ENCODE peak calls at places on chromosomes 2 and 18, in five cellular contexts. One of them, this sample, is unnamed.

GRCh38 chr2:151071906-151072305 is 189.8 kb downstream of the RBM43 start:
- DNase-seq in fibroblast of lung: no peak
- DNase-seq in sigmoid colon: no peak
- DNase-seq in stomach: no peak
- DNase-seq in A549: no peak
- DNase-seq in this sample: no peak

GRCh38 chr18:2654105-2654827 is 1.3 kb upstream of the SMCHD1 start:
- DNase-seq in fibroblast of lung: peak; percentile 42
- DNase-seq in sigmoid colon: no peak
- DNase-seq in stomach: no peak
- DNase-seq in A549: no peak
- DNase-seq in this sample: no peak

GRCh38 chr2:17543848-17544645 is 3.6 kb downstream of the VSNL1 start:
- DNase-seq in fibroblast of lung: peak; percentile 71
- DNase-seq in sigmoid colon: no peak
- DNase-seq in stomach: no peak
- DNase-seq in A549: no peak
- DNase-seq in this sample: no peak

GRCh38 chr2:30628341-30628740 is 178.9 kb downstream of the CAPN13 start:
- DNase-seq in fibroblast of lung: peak; percentile 31
- DNase-seq in sigmoid colon: no peak
- DNase-seq in stomach: no peak
- DNase-seq in A549: no peak
- DNase-seq in this sample: no peak

GRCh38 chr2:42132066-42132965 is 36.8 kb upstream of the EML4 start:
- DNase-seq in fibroblast of lung: peak; percentile 99
- DNase-seq in sigmoid colon: no peak
- DNase-seq in stomach: no peak
- DNase-seq in A549: peak; percentile 32
- DNase-seq in this sample: no peak

GRCh38 chr2:141062443-141062842 is 1068.4 kb downstream of the LRP1B start:
- DNase-seq in fibroblast of lung: peak; percentile 26
- DNase-seq in sigmoid colon: no peak
- DNase-seq in stomach: peak; percentile 43
- DNase-seq in A549: no peak
- DNase-seq in this sample: no peak

GRCh38 chr2:185221-185620 is 78.6 kb downstream of the SH3YL1 start:
- DNase-seq in fibroblast of lung: no peak
- DNase-seq in sigmoid colon: no peak
- DNase-seq in stomach: no peak
- DNase-seq in A549: no peak
- DNase-seq in this sample: no peak

GRCh38 chr18:22466608-22467390 is 49.1 kb upstream of the CTAGE1 start:
- DNase-seq in fibroblast of lung: peak; percentile 92
- DNase-seq in sigmoid colon: no peak
- DNase-seq in stomach: no peak
- DNase-seq in A549: peak; percentile 24
- DNase-seq in this sample: no peak

GRCh38 chr2:188291617-188292445 is at the start of gene GULP1:
- DNase-seq in fibroblast of lung: peak; percentile 77
- DNase-seq in sigmoid colon: peak; percentile 90
- DNase-seq in stomach: peak; percentile 83
- DNase-seq in A549: peak; percentile 47
- DNase-seq in this sample: peak; percentile 94

GRCh38 chr2:222033541-222033940 is 265.3 kb downstream of the PAX3 start:
- DNase-seq in fibroblast of lung: peak; percentile 63
- DNase-seq in sigmoid colon: no peak
- DNase-seq in stomach: no peak
- DNase-seq in A549: no peak
- DNase-seq in this sample: no peak

DNA sequence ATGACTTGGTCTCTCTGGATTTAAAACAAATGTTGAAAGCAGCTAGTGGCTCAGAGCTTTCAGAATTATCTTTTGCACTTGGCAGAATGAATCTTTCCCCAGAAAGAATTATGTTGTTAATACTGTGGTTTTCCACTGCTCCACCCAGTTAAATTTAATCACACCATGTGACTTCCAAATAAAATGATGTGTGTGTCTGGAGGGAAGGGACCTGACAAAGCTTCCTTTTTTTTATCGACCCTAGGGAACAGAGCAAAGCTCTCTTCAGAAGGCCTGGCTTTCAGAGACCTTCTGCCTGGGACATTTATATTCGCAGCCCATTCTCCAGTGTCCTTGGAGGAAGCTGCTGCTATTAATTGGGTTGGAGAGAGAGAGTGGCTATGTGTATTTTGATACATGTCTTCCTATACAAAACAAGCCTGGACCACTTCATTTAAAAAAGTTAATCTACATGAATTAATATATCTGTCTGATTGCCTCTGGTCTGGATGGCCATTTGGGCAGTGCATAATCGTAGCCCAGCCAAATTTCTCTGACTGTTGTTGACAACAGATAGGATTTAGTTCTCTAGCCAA is 233.7 kb downstream of the PRKCE start:
- DNase-seq in fibroblast of lung: peak; percentile 41
- DNase-seq in sigmoid colon: no peak
- DNase-seq in stomach: no peak
- DNase-seq in A549: no peak
- DNase-seq in this sample: no peak
- H3K27ac ChIP-seq in fibroblast of lung: no peak overlapping the region
- H3K27ac ChIP-seq in sigmoid colon: peak overlapping the region; percentile 83
- H3K27ac ChIP-seq in stomach: peak overlapping the region; percentile 55
- H3K27ac ChIP-seq in A549: no peak overlapping the region
- H3K27ac ChIP-seq in this sample: no peak overlapping the region

GRCh38 chr18:79867666-79868065 is 69.9 kb downstream of the KCNG2 start:
- DNase-seq in fibroblast of lung: no peak
- DNase-seq in sigmoid colon: no peak
- DNase-seq in stomach: no peak
- DNase-seq in A549: no peak
- DNase-seq in this sample: no peak

GRCh38 chr18:79868168-79868784 is 70.5 kb downstream of the KCNG2 start:
- DNase-seq in fibroblast of lung: no peak
- DNase-seq in sigmoid colon: no peak
- DNase-seq in stomach: no peak
- DNase-seq in A549: no peak
- DNase-seq in this sample: no peak

GRCh38 chr18:79869591-79870368 is 72.0 kb downstream of the KCNG2 start:
- DNase-seq in fibroblast of lung: no peak
- DNase-seq in sigmoid colon: no peak
- DNase-seq in stomach: no peak
- DNase-seq in A549: no peak
- DNase-seq in this sample: no peak

GRCh38 chr18:79868811-79869541 is 71.2 kb downstream of the KCNG2 start:
- DNase-seq in fibroblast of lung: no peak
- DNase-seq in sigmoid colon: no peak
- DNase-seq in stomach: no peak
- DNase-seq in A549: no peak
- DNase-seq in this sample: no peak

GRCh38 chr18:79866889-79867574 is 69.3 kb downstream of the KCNG2 start:
- DNase-seq in fibroblast of lung: peak; percentile 3
- DNase-seq in sigmoid colon: no peak
- DNase-seq in stomach: no peak
- DNase-seq in A549: no peak
- DNase-seq in this sample: no peak
- H3K27ac ChIP-seq in fibroblast of lung: no peak overlapping the region
- H3K27ac ChIP-seq in sigmoid colon: no peak overlapping the region
- H3K27ac ChIP-seq in stomach: no peak overlapping the region
- H3K27ac ChIP-seq in A549: no peak overlapping the region
- H3K27ac ChIP-seq in this sample: no peak overlapping the region

DNA sequence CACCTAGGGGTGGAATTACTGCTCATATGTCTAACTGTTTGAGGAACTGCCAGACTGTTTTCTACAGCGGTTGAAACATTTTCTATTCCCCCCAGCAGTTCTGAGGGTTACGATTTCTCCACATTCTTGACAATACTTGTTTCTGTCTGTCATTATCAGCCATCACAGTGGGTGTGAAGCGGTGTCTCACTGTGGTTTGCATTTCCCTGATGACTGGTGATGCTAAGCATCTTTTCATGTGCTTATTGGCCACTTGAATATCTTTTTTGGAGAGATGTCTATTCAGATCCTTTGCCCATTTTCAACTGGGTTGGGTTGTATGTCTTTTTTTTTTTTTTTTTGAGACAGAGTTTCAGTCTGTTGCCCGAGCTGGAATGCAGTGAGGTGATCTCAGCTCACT is 63.0 kb downstream of the ADNP2 start:
- DNase-seq in fibroblast of lung: peak; percentile 60
- DNase-seq in sigmoid colon: no peak
- DNase-seq in stomach: no peak
- DNase-seq in A549: no peak
- DNase-seq in this sample: no peak
- H3K27ac ChIP-seq in fibroblast of lung: no peak overlapping the region
- H3K27ac ChIP-seq in sigmoid colon: peak overlapping the region; percentile 36
- H3K27ac ChIP-seq in stomach: no peak overlapping the region
- H3K27ac ChIP-seq in A549: no peak overlapping the region
- H3K27ac ChIP-seq in this sample: no peak overlapping the region

GRCh38 chr2:200025717-200026116 is 70.3 kb downstream of the MAIP1 start:
- DNase-seq in fibroblast of lung: no peak
- DNase-seq in sigmoid colon: peak; percentile 65
- DNase-seq in stomach: no peak
- DNase-seq in A549: no peak
- DNase-seq in this sample: no peak

GRCh38 chr2:200026312-200026711 is 70.9 kb downstream of the MAIP1 start:
- DNase-seq in fibroblast of lung: no peak
- DNase-seq in sigmoid colon: no peak
- DNase-seq in stomach: no peak
- DNase-seq in A549: no peak
- DNase-seq in this sample: no peak

GRCh38 chr2:200023570-200023969 is 68.2 kb downstream of the MAIP1 start:
- DNase-seq in fibroblast of lung: no peak
- DNase-seq in sigmoid colon: no peak
- DNase-seq in stomach: no peak
- DNase-seq in A549: no peak
- DNase-seq in this sample: no peak

GRCh38 chr2:200028998-200029397 is 73.6 kb downstream of the MAIP1 start:
- DNase-seq in fibroblast of lung: peak; percentile 68
- DNase-seq in sigmoid colon: no peak
- DNase-seq in stomach: no peak
- DNase-seq in A549: no peak
- DNase-seq in this sample: no peak

DNA sequence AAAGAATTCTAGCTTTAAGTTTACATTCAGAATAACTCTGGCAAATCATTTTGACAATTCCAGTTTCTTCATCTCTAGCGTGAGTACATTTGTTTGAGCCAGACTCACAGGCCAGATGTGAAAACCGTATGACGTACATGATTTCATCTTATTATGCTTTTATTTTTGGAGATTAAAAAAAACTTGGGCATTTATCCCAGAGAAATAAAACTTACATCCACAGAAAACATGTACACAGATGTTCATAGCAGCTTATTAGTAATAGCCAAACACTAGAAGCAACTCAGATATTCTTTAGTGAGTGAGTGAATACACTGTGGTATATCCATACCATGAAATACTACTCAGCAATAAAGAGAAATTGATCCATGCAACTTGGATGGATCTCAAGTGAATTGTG is 71.5 kb downstream of the MAIP1 start:
- DNase-seq in fibroblast of lung: no peak
- DNase-seq in sigmoid colon: no peak
- DNase-seq in stomach: no peak
- DNase-seq in A549: no peak
- DNase-seq in this sample: no peak
- H3K27ac ChIP-seq in fibroblast of lung: peak overlapping the region; percentile 69
- H3K27ac ChIP-seq in sigmoid colon: peak overlapping the region; percentile 29
- H3K27ac ChIP-seq in stomach: no peak overlapping the region
- H3K27ac ChIP-seq in A549: no peak overlapping the region
- H3K27ac ChIP-seq in this sample: no peak overlapping the region

DNA sequence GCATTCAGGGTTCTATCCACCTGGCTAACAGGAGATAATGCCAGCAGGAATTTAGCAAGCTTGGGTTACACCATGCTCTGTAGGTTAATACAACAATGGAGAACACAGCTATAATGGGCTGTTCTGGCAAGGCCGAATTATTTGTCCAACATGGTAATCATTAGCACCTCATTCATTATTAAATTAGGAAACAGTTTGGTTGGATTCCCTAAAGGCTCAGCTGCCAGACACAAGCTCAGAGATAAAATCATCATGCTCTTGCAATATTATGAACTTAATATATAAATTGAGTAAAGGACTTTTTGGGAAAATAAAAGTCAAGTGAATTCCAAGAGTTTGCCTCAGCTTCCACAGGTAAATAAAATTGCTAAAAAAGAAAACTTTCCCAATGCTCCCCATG is 166.4 kb downstream of the ANKRD44 start:
- DNase-seq in fibroblast of lung: no peak
- DNase-seq in sigmoid colon: no peak
- DNase-seq in stomach: no peak
- DNase-seq in A549: no peak
- DNase-seq in this sample: no peak
- H3K27ac ChIP-seq in fibroblast of lung: no peak overlapping the region
- H3K27ac ChIP-seq in sigmoid colon: no peak overlapping the region
- H3K27ac ChIP-seq in stomach: no peak overlapping the region
- H3K27ac ChIP-seq in A549: no peak overlapping the region
- H3K27ac ChIP-seq in this sample: no peak overlapping the region

This sample was measured in kidney.